ENCODE peak calls at places on chromosomes 2 and 18, in nine cellular contexts. Y is mammary epithelial cell; A is neuronal stem cell; N is activated CD4-positive, alpha-beta T cell treated with anti-CD3 and anti-CD28 coated beads, Interleukin-2, amount 10 ng/mL, durations not matched to agents 7 days and 5 days; I is H7; J is ELR; C is NCI-H1930; F is nucleus accumbens; R is neural progenitor cell. T is an unnamed sample.

GRCh38 chr2:193584001-193584400 is 1389.3 kb upstream of the TMEFF2 start:
- DNase-seq in Y (peak), N (no peak), C (no peak), R (peak), I (peak), A (peak), J (peak), F (no peak), T (no peak)

GRCh38 chr2:222876947-222877346 is 16.1 kb downstream of the ACSL3 start:
- DNase-seq in C (no peak), N (no peak), A (no peak), I (no peak), R (no peak), F (no peak), Y (no peak), J (no peak), T (no peak)

GRCh38 chr2:217996345-217996744 is 6.5 kb downstream of the TNS1 start:
- DNase-seq in Y (peak), J (peak), R (no peak), I (peak), N (no peak), C (no peak), F (no peak), A (no peak), T (no peak)

GRCh38 chr2:16165518-16166326 is 225.4 kb downstream of the MYCN start:
- DNase-seq in I (no peak), Y (no peak), J (no peak), R (no peak), C (no peak), A (no peak), N (no peak), F (no peak), T (no peak)

GRCh38 chr2:122610948-122611609 is 855.6 kb downstream of the TSN start:
- DNase-seq in Y (no peak), F (no peak), R (no peak), N (no peak), I (no peak), A (no peak), C (no peak), J (no peak), T (no peak)

GRCh38 chr18:13310286-13310685 is 91.7 kb downstream of the LDLRAD4 start:
- DNase-seq in N (no peak), I (no peak), A (no peak), J (no peak), F (no peak), C (no peak), Y (no peak), R (no peak), T (no peak)

GRCh38 chr18:44536041-44536440 is 144.6 kb upstream of the SETBP1 start:
- DNase-seq in J (peak), C (no peak), F (no peak), Y (peak), I (no peak), A (no peak), R (no peak), N (no peak), T (no peak)

GRCh38 chr2:39418491-39418890 is 18.6 kb downstream of the MAP4K3 start:
- DNase-seq in R (no peak), A (no peak), N (no peak), F (no peak), J (no peak), I (no peak), Y (no peak), C (no peak), T (no peak)

GRCh38 chr18:73366713-73367112 is 498.9 kb upstream of the NETO1 start:
- DNase-seq in F (no peak), J (no peak), N (no peak), C (no peak), Y (no peak), A (no peak), R (no peak), I (no peak), T (no peak)

GRCh38 chr2:128439231-128440086 is 120.8 kb upstream of the HS6ST1 start:
- DNase-seq in F (no peak), C (no peak), A (no peak), Y (no peak), R (no peak), I (peak), N (no peak), J (no peak), T (no peak)

GRCh38 chr2:237298323-237299118 is 115.4 kb downstream of the COL6A3 start:
- DNase-seq in I (no peak), C (no peak), R (no peak), A (no peak), F (no peak), Y (peak), N (no peak), J (peak), T (no peak)

GRCh38 chr2:85847051-85847588 is 41.7 kb downstream of the ST3GAL5 start:
- DNase-seq in I (no peak), Y (no peak), F (no peak), C (no peak), J (no peak), R (no peak), N (no peak), A (no peak), T (no peak)

GRCh38 chr2:73111300-73112025 is 1.3 kb downstream of the RAB11FIP5 start:
- DNase-seq in F (no peak), N (no peak), J (peak), A (peak), R (peak), I (peak), C (no peak), Y (peak), T (no peak)

GRCh38 chr18:37460616-37461015 is 105.0 kb downstream of the CELF4 start:
- DNase-seq in N (no peak), J (no peak), R (no peak), I (no peak), F (no peak), Y (no peak), C (no peak), A (no peak), T (no peak)

GRCh38 chr18:45916302-45916701 is 50.8 kb downstream of the EPG5 start:
- DNase-seq in C (no peak), A (no peak), R (peak), N (peak), J (no peak), F (no peak), Y (no peak), I (peak), T (no peak)

GRCh38 chr18:446941-447560 is 53.5 kb downstream of the COLEC12 start:
- DNase-seq in I (no peak), C (no peak), Y (no peak), J (peak), N (no peak), A (no peak), F (no peak), R (no peak), T (no peak)

GRCh38 chr18:14971461-14972185 is 223.7 kb downstream of the ANKRD30B start:
- DNase-seq in C (no peak), Y (peak), N (no peak), J (no peak), A (no peak), R (no peak), I (no peak), F (no peak), T (no peak)

GRCh38 chr2:85705680-85706039 is 11.5 kb downstream of the GNLY start:
- DNase-seq in C (no peak), I (no peak), F (no peak), R (no peak), J (peak), A (no peak), N (no peak), Y (peak), T (no peak)

GRCh38 chr2:3651686-3652516 is 6.1 kb upstream of the ALLC start:
- DNase-seq in N (peak), Y (no peak), A (peak), R (peak), I (peak), F (peak), J (no peak), C (peak), T (peak)

GRCh38 chr18:22703883-22704626 is 229.1 kb upstream of the RBBP8 start:
- DNase-seq in C (peak), F (no peak), R (peak), A (peak), N (peak), I (peak), J (peak), Y (peak), T (no peak)

GRCh38 chr2:86035883-86036789 is 69.5 kb downstream of the POLR1A start:
- DNase-seq in I (no peak), N (peak), Y (peak), F (peak), R (no peak), A (no peak), C (no peak), J (peak), T (peak)

GRCh38 chr2:72998234-72998651 is 73.3 kb downstream of the SFXN5 start:
- DNase-seq in F (no peak), I (no peak), R (no peak), N (no peak), A (no peak), J (no peak), C (no peak), Y (no peak), T (no peak)

GRCh38 chr18:56307771-56308170 is 330.6 kb downstream of the TXNL1 start:
- DNase-seq in N (no peak), F (no peak), C (no peak), I (no peak), R (no peak), J (no peak), A (no peak), Y (no peak), T (no peak)

GRCh38 chr2:68505603-68506159 is 38.3 kb downstream of the APLF start:
- DNase-seq in Y (no peak), N (no peak), F (no peak), J (no peak), A (no peak), I (no peak), R (no peak), C (no peak), T (no peak)

GRCh38 chr2:178392215-178392614 is 58.8 kb downstream of the PRKRA start:
- DNase-seq in C (no peak), A (no peak), F (no peak), Y (peak), N (no peak), I (no peak), R (no peak), J (peak), T (no peak)

GRCh38 chr18:41862921-41863320 is 92.1 kb upstream of the PIK3C3 start:
- DNase-seq in I (no peak), R (no peak), F (no peak), Y (no peak), C (no peak), J (no peak), A (no peak), N (no peak), T (no peak)

GRCh38 chr2:185279999-185280398 is 458.6 kb upstream of the FSIP2 start:
- DNase-seq in R (no peak), N (no peak), I (no peak), C (no peak), A (no peak), J (peak), Y (peak), F (no peak), T (no peak)

GRCh38 chr18:49279041-49279440 is 181.4 kb downstream of the DYM start:
- DNase-seq in F (no peak), A (no peak), C (no peak), J (no peak), I (no peak), Y (no peak), R (no peak), N (no peak), T (no peak)